ENCODE peak calls at places on chromosomes 1 and 21, in eight cellular contexts. One of them, this sample, is unnamed.

GRCh38 chr1:201408176-201408814 is 9.2 kb upstream of the LAD1 start:
- DNase-seq in fibroblast of lung: peak; percentile 69
- DNase-seq in upper lobe of right lung: peak; percentile 91
- DNase-seq in A549: peak; percentile 93
- DNase-seq in GM23338: peak; percentile 93
- DNase-seq in coronary artery: no peak
- DNase-seq in IMR-90: peak; percentile 68
- DNase-seq in heart left ventricle: peak; percentile 85
- DNase-seq in this sample: peak; percentile 59

GRCh38 chr1:176058686-176059085 is 148.4 kb downstream of the COP1 start:
- DNase-seq in IMR-90: peak; percentile 11
- DNase-seq in A549: no peak
- DNase-seq in heart left ventricle: no peak
- DNase-seq in fibroblast of lung: no peak
- DNase-seq in GM23338: no peak
- DNase-seq in coronary artery: no peak
- DNase-seq in upper lobe of right lung: no peak
- DNase-seq in this sample: no peak

GRCh38 chr21:37338671-37339526 is 27.7 kb upstream of the DYRK1A start:
- DNase-seq in heart left ventricle: peak; percentile 67
- DNase-seq in IMR-90: peak; percentile 92
- DNase-seq in fibroblast of lung: peak; percentile 92
- DNase-seq in GM23338: no peak
- DNase-seq in upper lobe of right lung: no peak
- DNase-seq in A549: peak; percentile 81
- DNase-seq in coronary artery: peak; percentile 80
- DNase-seq in this sample: no peak

GRCh38 chr1:242743983-242744780 is 219.7 kb upstream of the PLD5 start:
- DNase-seq in heart left ventricle: no peak
- DNase-seq in upper lobe of right lung: no peak
- DNase-seq in IMR-90: no peak
- DNase-seq in A549: no peak
- DNase-seq in GM23338: no peak
- DNase-seq in fibroblast of lung: no peak
- DNase-seq in coronary artery: no peak
- DNase-seq in this sample: no peak

GRCh38 chr1:239814306-239814881 is 277.3 kb upstream of the FMN2 start:
- DNase-seq in coronary artery: no peak
- DNase-seq in upper lobe of right lung: no peak
- DNase-seq in heart left ventricle: no peak
- DNase-seq in fibroblast of lung: peak; percentile 74
- DNase-seq in A549: peak; percentile 93
- DNase-seq in IMR-90: peak; percentile 67
- DNase-seq in GM23338: peak; percentile 78
- DNase-seq in this sample: no peak

GRCh38 chr1:231020139-231020601 is 19.9 kb downstream of the FAM89A start:
- DNase-seq in fibroblast of lung: no peak
- DNase-seq in heart left ventricle: no peak
- DNase-seq in upper lobe of right lung: no peak
- DNase-seq in GM23338: peak; percentile 11
- DNase-seq in IMR-90: peak; percentile 28
- DNase-seq in coronary artery: no peak
- DNase-seq in A549: no peak
- DNase-seq in this sample: no peak

GRCh38 chr1:23403038-23403336 is 21.6 kb downstream of the TCEA3 start:
- DNase-seq in GM23338: no peak
- DNase-seq in coronary artery: no peak
- DNase-seq in A549: peak; percentile 76
- DNase-seq in heart left ventricle: no peak
- DNase-seq in upper lobe of right lung: no peak
- DNase-seq in IMR-90: peak; percentile 86
- DNase-seq in fibroblast of lung: peak; percentile 46
- DNase-seq in this sample: no peak

GRCh38 chr1:234781241-234782056 is 171.5 kb upstream of the IRF2BP2 start:
- DNase-seq in IMR-90: peak; percentile 12
- DNase-seq in upper lobe of right lung: no peak
- DNase-seq in heart left ventricle: peak; percentile 58
- DNase-seq in coronary artery: peak; percentile 72
- DNase-seq in fibroblast of lung: no peak
- DNase-seq in A549: peak; percentile 35
- DNase-seq in GM23338: peak; percentile 45
- DNase-seq in this sample: no peak

GRCh38 chr1:210218047-210218446 is 14.5 kb upstream of the SERTAD4 start:
- DNase-seq in upper lobe of right lung: no peak
- DNase-seq in coronary artery: no peak
- DNase-seq in heart left ventricle: no peak
- DNase-seq in fibroblast of lung: no peak
- DNase-seq in A549: no peak
- DNase-seq in GM23338: no peak
- DNase-seq in IMR-90: peak; percentile 57
- DNase-seq in this sample: no peak

GRCh38 chr1:108556501-108556900 is 3.4 kb upstream of the EEIG2 start:
- DNase-seq in IMR-90: no peak
- DNase-seq in A549: no peak
- DNase-seq in heart left ventricle: no peak
- DNase-seq in fibroblast of lung: no peak
- DNase-seq in coronary artery: no peak
- DNase-seq in upper lobe of right lung: no peak
- DNase-seq in GM23338: no peak
- DNase-seq in this sample: no peak

GRCh38 chr1:66947267-66947666 is 22.5 kb downstream of the MIER1 start:
- DNase-seq in fibroblast of lung: no peak
- DNase-seq in upper lobe of right lung: no peak
- DNase-seq in A549: no peak
- DNase-seq in GM23338: no peak
- DNase-seq in coronary artery: no peak
- DNase-seq in IMR-90: peak; percentile 51
- DNase-seq in heart left ventricle: no peak
- DNase-seq in this sample: no peak

GRCh38 chr1:31939484-31940329 is 1.5 kb upstream of the PTP4A2 start:
- DNase-seq in GM23338: peak; percentile 41
- DNase-seq in upper lobe of right lung: no peak
- DNase-seq in heart left ventricle: no peak
- DNase-seq in A549: peak; percentile 85
- DNase-seq in IMR-90: peak; percentile 90
- DNase-seq in coronary artery: peak; percentile 75
- DNase-seq in fibroblast of lung: peak; percentile 83
- DNase-seq in this sample: no peak

GRCh38 chr1:31949862-31950261 is 11.7 kb upstream of the PTP4A2 start:
- DNase-seq in heart left ventricle: no peak
- DNase-seq in A549: no peak
- DNase-seq in IMR-90: no peak
- DNase-seq in fibroblast of lung: no peak
- DNase-seq in upper lobe of right lung: no peak
- DNase-seq in GM23338: no peak
- DNase-seq in coronary artery: no peak
- DNase-seq in this sample: no peak

GRCh38 chr1:31943546-31944184 is 5.5 kb upstream of the PTP4A2 start:
- DNase-seq in IMR-90: no peak
- DNase-seq in upper lobe of right lung: no peak
- DNase-seq in heart left ventricle: no peak
- DNase-seq in GM23338: peak; percentile 40
- DNase-seq in A549: no peak
- DNase-seq in fibroblast of lung: no peak
- DNase-seq in coronary artery: no peak
- DNase-seq in this sample: no peak

GRCh38 chr1:31944205-31945089 is 6.3 kb upstream of the PTP4A2 start:
- DNase-seq in coronary artery: peak; percentile 91
- DNase-seq in heart left ventricle: peak; percentile 94
- DNase-seq in upper lobe of right lung: peak; percentile 94
- DNase-seq in IMR-90: peak; percentile 87
- DNase-seq in A549: peak; percentile 77
- DNase-seq in fibroblast of lung: peak; percentile 96
- DNase-seq in GM23338: peak; percentile 98
- DNase-seq in this sample: peak; percentile 27
- H3K27ac ChIP-seq in coronary artery: peak overlapping the region; percentile 99
- H3K27ac ChIP-seq in heart left ventricle: peak overlapping the region; percentile 96
- H3K27ac ChIP-seq in upper lobe of right lung: peak overlapping the region; percentile 98
- H3K27ac ChIP-seq in IMR-90: peak overlapping the region; percentile 93
- H3K27ac ChIP-seq in A549: peak overlapping the region; percentile 99
- H3K27ac ChIP-seq in fibroblast of lung: peak overlapping the region; percentile 91
- H3K27ac ChIP-seq in GM23338: peak overlapping the region; percentile 98
- H3K27ac ChIP-seq in this sample: peak overlapping the region; percentile 79

GRCh38 chr1:74455390-74455789 is 57.0 kb downstream of the LRRC53 start:
- DNase-seq in GM23338: no peak
- DNase-seq in A549: no peak
- DNase-seq in fibroblast of lung: no peak
- DNase-seq in IMR-90: peak; percentile 27
- DNase-seq in coronary artery: no peak
- DNase-seq in heart left ventricle: no peak
- DNase-seq in upper lobe of right lung: no peak
- DNase-seq in this sample: no peak

GRCh38 chr1:74452035-74452434 is 60.4 kb downstream of the LRRC53 start:
- DNase-seq in IMR-90: no peak
- DNase-seq in coronary artery: no peak
- DNase-seq in heart left ventricle: no peak
- DNase-seq in A549: no peak
- DNase-seq in GM23338: no peak
- DNase-seq in fibroblast of lung: no peak
- DNase-seq in upper lobe of right lung: no peak
- DNase-seq in this sample: no peak

GRCh38 chr1:74457269-74457668 is 55.1 kb downstream of the LRRC53 start:
- DNase-seq in fibroblast of lung: no peak
- DNase-seq in IMR-90: no peak
- DNase-seq in A549: no peak
- DNase-seq in GM23338: no peak
- DNase-seq in coronary artery: no peak
- DNase-seq in heart left ventricle: no peak
- DNase-seq in upper lobe of right lung: no peak
- DNase-seq in this sample: no peak
- H3K27ac ChIP-seq in fibroblast of lung: no peak overlapping the region
- H3K27ac ChIP-seq in IMR-90: no peak overlapping the region
- H3K27ac ChIP-seq in A549: no peak overlapping the region
- H3K27ac ChIP-seq in GM23338: no peak overlapping the region
- H3K27ac ChIP-seq in coronary artery: no peak overlapping the region
- H3K27ac ChIP-seq in heart left ventricle: no peak overlapping the region
- H3K27ac ChIP-seq in upper lobe of right lung: no peak overlapping the region
- H3K27ac ChIP-seq in this sample: no peak overlapping the region

DNA sequence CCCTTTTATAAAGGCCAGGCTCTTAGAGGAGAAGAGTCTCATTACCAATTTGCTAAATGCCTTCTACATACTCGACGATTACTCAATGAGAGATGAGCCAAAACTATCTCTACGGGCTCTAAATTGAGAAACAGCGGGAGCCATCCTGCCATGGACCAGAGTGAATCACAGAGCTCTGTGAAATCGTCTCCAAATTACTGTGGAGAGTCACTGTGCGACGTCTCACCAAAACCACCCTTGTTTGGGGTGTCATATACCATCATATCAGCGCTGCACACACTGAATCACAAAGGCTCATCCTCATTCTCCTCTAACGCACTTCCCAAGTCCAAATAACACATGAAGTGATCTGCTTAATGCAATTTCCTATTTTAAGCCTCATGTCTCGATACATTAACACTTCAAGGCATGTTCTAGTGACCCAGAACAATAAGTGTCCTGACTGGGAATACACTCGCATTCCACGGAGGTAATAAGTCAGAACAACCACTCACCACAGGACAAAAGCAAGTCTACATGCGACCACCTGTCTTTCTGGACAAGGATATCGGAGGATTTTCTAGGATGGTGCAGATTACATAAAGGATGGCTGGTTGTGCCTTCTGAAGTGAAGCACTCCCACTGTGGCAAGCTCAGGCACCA is 44.4 kb downstream of the NID1 start:
- DNase-seq in coronary artery: no peak
- DNase-seq in upper lobe of right lung: no peak
- DNase-seq in GM23338: no peak
- DNase-seq in fibroblast of lung: no peak
- DNase-seq in heart left ventricle: no peak
- DNase-seq in IMR-90: no peak
- DNase-seq in A549: no peak
- DNase-seq in this sample: no peak
- H3K27ac ChIP-seq in coronary artery: no peak overlapping the region
- H3K27ac ChIP-seq in upper lobe of right lung: peak overlapping the region; percentile 58
- H3K27ac ChIP-seq in GM23338: no peak overlapping the region
- H3K27ac ChIP-seq in fibroblast of lung: peak overlapping the region; percentile 43
- H3K27ac ChIP-seq in heart left ventricle: peak overlapping the region; percentile 54
- H3K27ac ChIP-seq in IMR-90: no peak overlapping the region
- H3K27ac ChIP-seq in A549: no peak overlapping the region
- H3K27ac ChIP-seq in this sample: no peak overlapping the region

GRCh38 chr1:156020293-156021086 is at the start of gene SSR2:
- DNase-seq in A549: peak; percentile 99
- DNase-seq in upper lobe of right lung: peak; percentile 88
- DNase-seq in fibroblast of lung: peak; percentile 91
- DNase-seq in coronary artery: peak; percentile 93
- DNase-seq in heart left ventricle: peak; percentile 91
- DNase-seq in GM23338: peak; percentile 98
- DNase-seq in IMR-90: peak; percentile 92
- DNase-seq in this sample: peak; percentile 87
- H3K27ac ChIP-seq in A549: peak within 1 kb of the TSS; percentile 93
- H3K27ac ChIP-seq in upper lobe of right lung: peak within 1 kb of the TSS; percentile 93
- H3K27ac ChIP-seq in fibroblast of lung: peak within 1 kb of the TSS; percentile 66
- H3K27ac ChIP-seq in coronary artery: peak within 1 kb of the TSS; percentile 92
- H3K27ac ChIP-seq in heart left ventricle: peak within 1 kb of the TSS; percentile 82
- H3K27ac ChIP-seq in GM23338: no peak within 1 kb of the TSS
- H3K27ac ChIP-seq in IMR-90: peak within 1 kb of the TSS; percentile 84
- H3K27ac ChIP-seq in this sample: peak within 1 kb of the TSS; percentile 73